ENCODE peak calls at places on chromosomes 11 and 22, in four cellular contexts. P, M, Z and E are unnamed samples.

GRCh38 chr22:42993651-42994275 is 21.2 kb downstream of the PACSIN2 start:
- DNase-seq in P (no peak), M (no peak), Z (no peak), E (no peak)

GRCh38 chr11:108891909-108892511 is 227.1 kb downstream of the DDX10 start:
- DNase-seq in P (no peak), M (no peak), Z (no peak), E (no peak)

GRCh38 chr11:112281776-112282175 is 21.1 kb upstream of the PLET1 start:
- DNase-seq in P (no peak), M (no peak), Z (no peak), E (no peak)

GRCh38 chr22:23695141-23695540 is 4.3 kb downstream of the RGL4 start:
- DNase-seq in P (no peak), M (no peak), Z (no peak), E (no peak)

GRCh38 chr11:122721964-122722266 is 66.4 kb downstream of the UBASH3B start:
- DNase-seq in P (no peak), M (no peak), Z (peak; percentile 16), E (no peak)

GRCh38 chr22:46293591-46294260 is 2.9 kb upstream of the GTSE1 start:
- DNase-seq in P (peak; percentile 55), M (no peak), Z (no peak), E (no peak)

GRCh38 chr11:66221726-66222236 is 46.7 kb upstream of the RAB1B start:
- DNase-seq in P (no peak), M (no peak), Z (no peak), E (peak; percentile 60)

GRCh38 chr22:31243339-31244043 is 31.4 kb downstream of the LIMK2 start:
- DNase-seq in P (no peak), M (no peak), Z (peak; percentile 51), E (no peak)

GRCh38 chr11:19060629-19061028 is at the start of gene MRGPRX2:
- DNase-seq in P (no peak), M (no peak), Z (no peak), E (no peak)

GRCh38 chr11:11806074-11806473 is 35.7 kb upstream of the USP47 start:
- DNase-seq in P (no peak), M (no peak), Z (no peak), E (no peak)

GRCh38 chr11:6224421-6224820 is 10.0 kb downstream of the FHIP1B start:
- DNase-seq in P (no peak), M (no peak), Z (no peak), E (no peak)

GRCh38 chr11:60848714-60849151 is 6.8 kb downstream of the CCDC86 start:
- DNase-seq in P (no peak), M (no peak), Z (no peak), E (no peak)

GRCh38 chr11:75073459-75074190 is 23.1 kb downstream of the OR2AT4 start:
- DNase-seq in P (no peak), M (no peak), Z (no peak), E (no peak)
- TF ChIP-seq CTCF in P (no peak), M (no peak), Z (peak; percentile 49), E (no peak)

GRCh38 chr11:97557399-97557798 is 1167.6 kb downstream of the JRKL start:
- DNase-seq in P (no peak), M (no peak), Z (no peak), E (no peak)
- TF ChIP-seq CTCF in P (no peak), M (no peak), Z (no peak), E (no peak)

DNA sequence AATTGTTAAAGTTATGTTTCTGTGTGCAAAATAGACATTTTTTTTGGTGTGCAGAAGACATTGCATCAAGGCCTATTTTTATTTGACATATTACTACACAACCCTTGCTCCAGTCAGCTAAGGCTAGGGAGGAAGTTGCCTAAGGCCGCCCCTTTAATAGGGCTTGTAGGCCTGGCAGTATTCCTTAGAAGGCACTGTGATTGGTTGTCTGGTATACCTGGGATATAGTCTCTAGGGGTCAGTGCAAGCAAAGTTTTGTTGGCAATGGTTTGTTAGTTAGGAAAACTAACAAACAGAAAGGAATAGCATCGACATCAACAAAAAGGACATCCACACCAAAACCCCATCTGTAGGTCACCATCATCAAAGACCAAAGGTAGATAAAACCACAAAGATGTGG is 16.9 kb downstream of the CCDC15 start:
- DNase-seq in P (no peak), M (peak; percentile 55), Z (peak; percentile 42), E (no peak)
- TF ChIP-seq CTCF in P (no peak), M (no peak), Z (peak; percentile 17), E (no peak)

DNA sequence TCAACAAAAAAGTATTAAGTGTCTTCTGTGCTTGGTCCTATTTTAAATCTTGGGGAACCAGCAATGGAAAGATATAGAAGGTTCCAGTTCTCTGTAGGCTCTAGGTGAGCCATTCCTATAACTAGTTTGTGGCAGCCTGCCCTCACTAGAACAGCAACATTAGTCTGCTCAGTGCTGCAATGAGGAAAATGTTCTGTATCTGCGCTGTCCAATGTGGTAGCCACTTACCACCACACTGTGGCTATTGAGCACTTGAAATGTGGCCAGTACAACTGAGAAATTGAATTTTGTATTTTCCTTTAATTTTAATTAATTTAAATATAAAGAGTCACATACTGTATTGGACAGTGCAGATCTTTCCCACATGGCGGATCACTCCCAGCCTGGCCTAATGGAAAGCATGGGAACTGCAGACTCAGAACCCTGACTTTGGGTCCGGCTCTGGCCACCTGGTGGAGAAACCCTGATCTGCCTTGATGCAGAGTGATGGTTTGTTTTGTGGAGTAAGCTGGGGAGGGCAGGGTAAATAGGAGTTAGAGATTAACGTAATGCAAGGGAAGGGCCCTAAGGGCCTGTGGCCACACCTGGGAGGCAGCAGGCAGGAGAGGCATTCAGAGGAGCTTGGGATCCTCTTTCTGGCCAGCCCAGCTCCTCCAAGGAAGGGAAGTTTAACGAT is 101.0 kb downstream of the ME3 start:
- DNase-seq in P (no peak), M (no peak), Z (peak; percentile 80), E (no peak)
- TF ChIP-seq CTCF in P (no peak), M (peak; percentile 3), Z (peak; percentile 96), E (no peak)

GRCh38 chr22:33582822-33583400 is 337.4 kb downstream of the LARGE1 start:
- DNase-seq in P (no peak), M (no peak), Z (no peak), E (no peak)
- TF ChIP-seq CTCF in P (no peak), M (no peak), Z (no peak), E (no peak)

GRCh38 chr22:21867528-21868266 is at the start of gene MAPK1:
- DNase-seq in P (peak; percentile 94), M (peak; percentile 90), Z (peak; percentile 61), E (peak; percentile 94)
- TF ChIP-seq CTCF in P (peak; percentile 58), M (no peak), Z (peak; percentile 19), E (no peak)